ENCODE peak calls at places on chromosome 11, in five cellular contexts. L, U, C, Z and X are unnamed samples.

GRCh38 chr11:73866586-73866996 is 10.1 kb downstream of the COA4 start:
- DNase-seq in Z (no peak), U (no peak), C (peak; percentile 24), L (peak; percentile 87), X (no peak)

GRCh38 chr11:47524200-47524874 is 28.6 kb downstream of the CELF1 start:
- DNase-seq in Z (no peak), U (no peak), C (no peak), L (no peak), X (no peak)

GRCh38 chr11:126452718-126453117 is 97.2 kb downstream of the ST3GAL4 start:
- DNase-seq in U (no peak), L (no peak), C (peak; percentile 46), Z (no peak), X (no peak)

GRCh38 chr11:125287467-125288232 is 123.1 kb downstream of the PKNOX2 start:
- DNase-seq in L (no peak), Z (no peak), C (peak; percentile 50), U (no peak), X (no peak)

GRCh38 chr11:75697906-75698563 is 19.6 kb upstream of the MOGAT2 start:
- DNase-seq in L (no peak), Z (no peak), U (no peak), C (no peak), X (no peak)

GRCh38 chr11:57487920-57488319 is 27.6 kb downstream of the SLC43A1 start:
- DNase-seq in U (no peak), Z (no peak), C (no peak), L (no peak), X (no peak)

GRCh38 chr11:41879186-41879738 is 419.8 kb upstream of the LRRC4C start:
- DNase-seq in U (no peak), C (no peak), Z (no peak), L (no peak), X (no peak)

GRCh38 chr11:34339149-34340064 is 18.4 kb downstream of the ABTB2 start:
- DNase-seq in L (no peak), U (no peak), Z (no peak), C (no peak), X (peak; percentile 15)

GRCh38 chr11:8671651-8672062 is 10.8 kb downstream of the TRIM66 start:
- DNase-seq in Z (no peak), L (no peak), U (no peak), C (no peak), X (no peak)

GRCh38 chr11:115607621-115608191 is 103.5 kb upstream of the CADM1 start:
- DNase-seq in C (no peak), L (no peak), U (no peak), Z (no peak), X (no peak)

GRCh38 chr11:68965901-68966868 is 14.6 kb downstream of the MRGPRD start:
- DNase-seq in U (no peak), Z (no peak), L (no peak), C (no peak), X (no peak)

GRCh38 chr11:116638463-116638862 is 134.3 kb downstream of the BUD13 start:
- DNase-seq in U (no peak), C (no peak), L (no peak), Z (no peak), X (no peak)

GRCh38 chr11:27296406-27296994 is 66.5 kb downstream of the CCDC34 start:
- DNase-seq in L (no peak), C (no peak), U (peak; percentile 3), Z (no peak), X (peak; percentile 39)

GRCh38 chr11:57359896-57360690 is 20.9 kb downstream of the PRG3 start:
- DNase-seq in Z (no peak), C (no peak), L (no peak), U (no peak), X (no peak)

GRCh38 chr11:109937968-109938367 is 155.2 kb upstream of the ZC3H12C start:
- DNase-seq in Z (no peak), U (no peak), C (no peak), L (no peak), X (no peak)